ENCODE peak calls at places on chromosome 10, in nine cellular contexts. One of them, this sample, is unnamed.
A peak's percentile ranks its signal among the peaks of the same experiment; 100 is the strongest.

GRCh38 chr10:35416628-35417625 is 80.6 kb downstream of the CCNY start:
- DNase-seq in K562: no peak
- DNase-seq in gastrocnemius medialis: no peak
- DNase-seq in HCT116: no peak
- DNase-seq in uterus: peak; percentile 19
- DNase-seq in right lobe of liver: no peak
- DNase-seq in IMR-90: peak; percentile 19
- DNase-seq in HepG2: no peak
- DNase-seq in sigmoid colon: peak; percentile 52
- DNase-seq in this sample: no peak

GRCh38 chr10:47078393-47079163 is 167.3 kb downstream of the PTPN20 start:
- DNase-seq in sigmoid colon: no peak
- DNase-seq in uterus: no peak
- DNase-seq in right lobe of liver: no peak
- DNase-seq in HepG2: no peak
- DNase-seq in gastrocnemius medialis: no peak
- DNase-seq in IMR-90: no peak
- DNase-seq in K562: no peak
- DNase-seq in HCT116: no peak
- DNase-seq in this sample: no peak

GRCh38 chr10:36634916-36635315 is 490.5 kb upstream of the ANKRD30A start:
- DNase-seq in HepG2: no peak
- DNase-seq in sigmoid colon: no peak
- DNase-seq in K562: no peak
- DNase-seq in gastrocnemius medialis: no peak
- DNase-seq in uterus: no peak
- DNase-seq in right lobe of liver: no peak
- DNase-seq in IMR-90: peak; percentile 76
- DNase-seq in HCT116: no peak
- DNase-seq in this sample: no peak

GRCh38 chr10:132389631-132390454 is 7.2 kb upstream of the PWWP2B start:
- DNase-seq in HCT116: no peak
- DNase-seq in IMR-90: no peak
- DNase-seq in HepG2: no peak
- DNase-seq in gastrocnemius medialis: no peak
- DNase-seq in uterus: peak; percentile 28
- DNase-seq in K562: no peak
- DNase-seq in sigmoid colon: peak; percentile 69
- DNase-seq in right lobe of liver: peak; percentile 46
- DNase-seq in this sample: peak; percentile 80

GRCh38 chr10:79093658-79094411 is 25.1 kb downstream of the ZMIZ1 start:
- DNase-seq in sigmoid colon: peak; percentile 86
- DNase-seq in HepG2: peak; percentile 97
- DNase-seq in uterus: peak; percentile 67
- DNase-seq in right lobe of liver: peak; percentile 92
- DNase-seq in IMR-90: peak; percentile 81
- DNase-seq in K562: peak; percentile 87
- DNase-seq in gastrocnemius medialis: peak; percentile 75
- DNase-seq in HCT116: no peak
- DNase-seq in this sample: no peak

GRCh38 chr10:35640474-35640873 is 1.6 kb downstream of the FZD8 start:
- DNase-seq in gastrocnemius medialis: peak; percentile 34
- DNase-seq in IMR-90: peak; percentile 76
- DNase-seq in sigmoid colon: peak; percentile 83
- DNase-seq in HepG2: peak; percentile 4
- DNase-seq in right lobe of liver: peak; percentile 82
- DNase-seq in HCT116: no peak
- DNase-seq in K562: peak; percentile 54
- DNase-seq in uterus: peak; percentile 42
- DNase-seq in this sample: peak; percentile 87

GRCh38 chr10:43044444-43045245 is 32.2 kb upstream of the RET start:
- DNase-seq in uterus: no peak
- DNase-seq in gastrocnemius medialis: no peak
- DNase-seq in HepG2: no peak
- DNase-seq in IMR-90: no peak
- DNase-seq in sigmoid colon: peak; percentile 44
- DNase-seq in K562: no peak
- DNase-seq in right lobe of liver: peak; percentile 27
- DNase-seq in HCT116: no peak
- DNase-seq in this sample: no peak

GRCh38 chr10:123287594-123288247 is 133.5 kb downstream of the BUB3 start:
- DNase-seq in right lobe of liver: no peak
- DNase-seq in sigmoid colon: no peak
- DNase-seq in HCT116: peak; percentile 77
- DNase-seq in gastrocnemius medialis: no peak
- DNase-seq in IMR-90: peak; percentile 2
- DNase-seq in uterus: no peak
- DNase-seq in HepG2: no peak
- DNase-seq in K562: no peak
- DNase-seq in this sample: no peak

GRCh38 chr10:58781873-58782488 is 269.3 kb downstream of the BICC1 start:
- DNase-seq in K562: peak; percentile 43
- DNase-seq in HCT116: peak; percentile 47
- DNase-seq in right lobe of liver: no peak
- DNase-seq in uterus: no peak
- DNase-seq in sigmoid colon: no peak
- DNase-seq in IMR-90: peak; percentile 49
- DNase-seq in gastrocnemius medialis: no peak
- DNase-seq in HepG2: peak; percentile 42
- DNase-seq in this sample: no peak

GRCh38 chr10:132449051-132449825 is 52.2 kb downstream of the PWWP2B start:
- DNase-seq in sigmoid colon: no peak
- DNase-seq in right lobe of liver: peak; percentile 81
- DNase-seq in uterus: peak; percentile 81
- DNase-seq in HepG2: no peak
- DNase-seq in IMR-90: no peak
- DNase-seq in HCT116: no peak
- DNase-seq in K562: no peak
- DNase-seq in gastrocnemius medialis: peak; percentile 59
- DNase-seq in this sample: peak; percentile 85

GRCh38 chr10:103493362-103493871 is at the start of gene NEURL1:
- DNase-seq in sigmoid colon: no peak
- DNase-seq in HCT116: no peak
- DNase-seq in gastrocnemius medialis: no peak
- DNase-seq in K562: no peak
- DNase-seq in right lobe of liver: no peak
- DNase-seq in uterus: peak; percentile 54
- DNase-seq in IMR-90: no peak
- DNase-seq in HepG2: no peak
- DNase-seq in this sample: peak; percentile 72

GRCh38 chr10:104445359-104445758 is 91.7 kb downstream of the CFAP58 start:
- DNase-seq in uterus: no peak
- DNase-seq in HepG2: no peak
- DNase-seq in gastrocnemius medialis: no peak
- DNase-seq in IMR-90: peak; percentile 77
- DNase-seq in sigmoid colon: no peak
- DNase-seq in K562: no peak
- DNase-seq in right lobe of liver: no peak
- DNase-seq in HCT116: no peak
- DNase-seq in this sample: no peak

GRCh38 chr10:62804384-62805138 is at the start of gene ADO:
- DNase-seq in HepG2: peak; percentile 73
- DNase-seq in uterus: peak; percentile 81
- DNase-seq in gastrocnemius medialis: peak; percentile 75
- DNase-seq in K562: peak; percentile 89
- DNase-seq in right lobe of liver: peak; percentile 87
- DNase-seq in sigmoid colon: peak; percentile 93
- DNase-seq in HCT116: peak; percentile 70
- DNase-seq in IMR-90: peak; percentile 79
- DNase-seq in this sample: peak; percentile 96

GRCh38 chr10:20855398-20856038 is 41.6 kb downstream of the NEBL start:
- DNase-seq in sigmoid colon: no peak
- DNase-seq in right lobe of liver: no peak
- DNase-seq in HCT116: no peak
- DNase-seq in K562: peak; percentile 34
- DNase-seq in IMR-90: peak; percentile 35
- DNase-seq in gastrocnemius medialis: no peak
- DNase-seq in uterus: no peak
- DNase-seq in HepG2: peak; percentile 28
- DNase-seq in this sample: no peak

GRCh38 chr10:51170518-51171245 is 96.4 kb downstream of the PRKG1 start:
- DNase-seq in sigmoid colon: no peak
- DNase-seq in gastrocnemius medialis: no peak
- DNase-seq in right lobe of liver: no peak
- DNase-seq in HepG2: no peak
- DNase-seq in IMR-90: peak; percentile 55
- DNase-seq in K562: no peak
- DNase-seq in uterus: no peak
- DNase-seq in HCT116: no peak
- DNase-seq in this sample: no peak

GRCh38 chr10:51171946-51172345 is 97.7 kb downstream of the PRKG1 start:
- DNase-seq in sigmoid colon: no peak
- DNase-seq in K562: no peak
- DNase-seq in HepG2: no peak
- DNase-seq in gastrocnemius medialis: no peak
- DNase-seq in IMR-90: peak; percentile 49
- DNase-seq in HCT116: no peak
- DNase-seq in right lobe of liver: no peak
- DNase-seq in uterus: no peak
- DNase-seq in this sample: no peak

GRCh38 chr10:34078798-34079470 is 736.2 kb downstream of the PARD3 start:
- DNase-seq in uterus: no peak
- DNase-seq in IMR-90: no peak
- DNase-seq in gastrocnemius medialis: no peak
- DNase-seq in HepG2: no peak
- DNase-seq in HCT116: no peak
- DNase-seq in sigmoid colon: peak; percentile 83
- DNase-seq in right lobe of liver: no peak
- DNase-seq in K562: no peak
- DNase-seq in this sample: no peak
- TF ChIP-seq POLR2A in uterus: no peak
- TF ChIP-seq POLR2A in IMR-90: no peak
- TF ChIP-seq POLR2A in gastrocnemius medialis: no peak
- TF ChIP-seq POLR2A in HepG2: no peak
- TF ChIP-seq POLR2A in HCT116: no peak
- TF ChIP-seq POLR2A in sigmoid colon: no peak
- TF ChIP-seq POLR2A in right lobe of liver: no peak
- TF ChIP-seq POLR2A in K562: no peak
- TF ChIP-seq POLR2A in this sample: no peak

DNA sequence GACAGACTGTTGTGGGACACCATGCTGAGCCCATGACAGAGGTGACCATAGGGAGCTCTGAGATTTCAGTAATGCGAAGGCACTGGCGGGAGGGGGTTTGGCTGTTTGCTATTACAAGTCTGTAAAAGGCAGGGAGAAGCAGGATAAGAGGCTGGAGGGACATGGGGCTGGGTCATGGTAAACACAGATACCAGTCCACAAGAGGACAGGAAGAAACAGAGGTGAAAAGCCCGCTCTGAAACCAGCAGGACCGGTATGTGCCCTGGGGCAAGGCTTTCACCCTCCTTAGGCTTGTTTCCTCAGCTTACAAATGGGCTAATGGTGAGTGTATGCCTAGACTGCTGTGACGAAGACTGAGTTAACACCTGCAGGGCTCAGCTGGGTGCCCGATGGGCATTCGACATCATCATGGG is 34.1 kb downstream of the ANXA11 start:
- DNase-seq in right lobe of liver: no peak
- DNase-seq in HepG2: no peak
- DNase-seq in uterus: no peak
- DNase-seq in K562: no peak
- DNase-seq in HCT116: no peak
- DNase-seq in sigmoid colon: peak; percentile 57
- DNase-seq in IMR-90: no peak
- DNase-seq in gastrocnemius medialis: no peak
- DNase-seq in this sample: peak; percentile 45
- H3K4me1 ChIP-seq in right lobe of liver: no peaks in the 10 kb centered on the region
- H3K4me1 ChIP-seq in HepG2: no peaks in the 10 kb centered on the region
- H3K4me1 ChIP-seq in uterus: peaks cover 5% of the 10 kb centered on the region
- H3K4me1 ChIP-seq in K562: peaks cover 9% of the 10 kb centered on the region
- H3K4me1 ChIP-seq in HCT116: no peaks in the 10 kb centered on the region
- H3K4me1 ChIP-seq in sigmoid colon: peaks cover 15% of the 10 kb centered on the region
- H3K4me1 ChIP-seq in IMR-90: peaks cover 7% of the 10 kb centered on the region
- H3K4me1 ChIP-seq in gastrocnemius medialis: peaks cover 64% of the 10 kb centered on the region
- H3K4me1 ChIP-seq in this sample: no peaks in the 10 kb centered on the region

GRCh38 chr10:126903646-126904360 is 1.4 kb upstream of the DOCK1 start:
- DNase-seq in uterus: no peak
- DNase-seq in K562: no peak
- DNase-seq in right lobe of liver: no peak
- DNase-seq in gastrocnemius medialis: no peak
- DNase-seq in sigmoid colon: no peak
- DNase-seq in HCT116: no peak
- DNase-seq in IMR-90: no peak
- DNase-seq in HepG2: no peak
- DNase-seq in this sample: peak; percentile 39

GRCh38 chr10:126904493-126904806 is 778 bp upstream of the DOCK1 start:
- DNase-seq in sigmoid colon: no peak
- DNase-seq in gastrocnemius medialis: no peak
- DNase-seq in right lobe of liver: no peak
- DNase-seq in uterus: no peak
- DNase-seq in HepG2: no peak
- DNase-seq in HCT116: no peak
- DNase-seq in IMR-90: no peak
- DNase-seq in K562: no peak
- DNase-seq in this sample: no peak

GRCh38 chr10:126898460-126898859 is 6.8 kb upstream of the DOCK1 start:
- DNase-seq in right lobe of liver: no peak
- DNase-seq in gastrocnemius medialis: no peak
- DNase-seq in K562: no peak
- DNase-seq in sigmoid colon: no peak
- DNase-seq in IMR-90: no peak
- DNase-seq in uterus: no peak
- DNase-seq in HepG2: no peak
- DNase-seq in HCT116: no peak
- DNase-seq in this sample: no peak

GRCh38 chr10:126904807-126905686 is at the start of gene DOCK1:
- DNase-seq in HCT116: peak; percentile 38
- DNase-seq in gastrocnemius medialis: no peak
- DNase-seq in uterus: peak; percentile 56
- DNase-seq in right lobe of liver: peak; percentile 73
- DNase-seq in K562: no peak
- DNase-seq in IMR-90: peak; percentile 68
- DNase-seq in HepG2: peak; percentile 37
- DNase-seq in sigmoid colon: peak; percentile 83
- DNase-seq in this sample: peak; percentile 74

DNA sequence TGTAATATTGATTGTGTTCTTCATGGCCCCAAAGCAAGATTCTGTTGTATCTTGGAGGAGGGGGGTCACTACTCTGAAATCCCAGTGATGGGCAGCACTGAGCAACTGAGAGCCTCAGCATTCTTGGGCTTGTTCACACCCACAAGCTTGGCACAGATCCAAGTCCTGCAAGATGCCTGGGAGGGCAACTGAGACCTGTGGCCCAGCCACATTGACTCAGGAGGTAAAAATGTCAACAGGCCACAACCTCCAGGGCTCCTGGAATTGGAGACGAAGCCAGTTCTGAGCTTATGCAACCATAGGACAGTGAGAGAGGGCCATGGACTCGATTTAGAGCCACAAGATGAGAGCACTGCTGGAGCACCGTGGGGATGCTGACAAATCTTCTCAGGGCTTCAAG is 3.1 kb upstream of the DOCK1 start:
- DNase-seq in sigmoid colon: no peak
- DNase-seq in HepG2: peak; percentile 9
- DNase-seq in HCT116: peak; percentile 69
- DNase-seq in IMR-90: peak; percentile 69
- DNase-seq in gastrocnemius medialis: no peak
- DNase-seq in K562: no peak
- DNase-seq in right lobe of liver: no peak
- DNase-seq in uterus: no peak
- DNase-seq in this sample: peak; percentile 35
- TF ChIP-seq CTCF in sigmoid colon: no peak
- TF ChIP-seq CTCF in HepG2: no peak
- TF ChIP-seq CTCF in HCT116: peak; percentile 55
- TF ChIP-seq CTCF in IMR-90: peak; percentile 33
- TF ChIP-seq CTCF in gastrocnemius medialis: no peak
- TF ChIP-seq CTCF in K562: no peak
- TF ChIP-seq CTCF in right lobe of liver: no peak
- TF ChIP-seq CTCF in uterus: no peak
- TF ChIP-seq CTCF in this sample: no peak

GRCh38 chr10:6275022-6275997 is 72.6 kb downstream of the PFKFB3 start:
- DNase-seq in gastrocnemius medialis: peak; percentile 92
- DNase-seq in sigmoid colon: peak; percentile 94
- DNase-seq in K562: peak; percentile 73
- DNase-seq in uterus: peak; percentile 74
- DNase-seq in right lobe of liver: peak; percentile 87
- DNase-seq in HCT116: peak; percentile 89
- DNase-seq in IMR-90: peak; percentile 99
- DNase-seq in HepG2: peak; percentile 53
- DNase-seq in this sample: peak; percentile 97
- TF ChIP-seq POLR2A in gastrocnemius medialis: peak; percentile 14
- TF ChIP-seq POLR2A in sigmoid colon: no peak
- TF ChIP-seq POLR2A in K562: no peak
- TF ChIP-seq POLR2A in uterus: no peak
- TF ChIP-seq POLR2A in right lobe of liver: no peak
- TF ChIP-seq POLR2A in HCT116: peak; percentile 87
- TF ChIP-seq POLR2A in IMR-90: no peak
- TF ChIP-seq POLR2A in HepG2: no peak
- TF ChIP-seq POLR2A in this sample: no peak

This sample was measured in spleen.